ENCODE peak calls at places on chromosomes 11 and 22, in five cellular contexts. One of them, this sample, is unnamed.

GRCh38 chr11:1921576-1922141 is 2.2 kb downstream of the TNNT3 start:
- DNase-seq in HFF-Myc: no peak
- DNase-seq in tibial nerve: no peak
- DNase-seq in GM23338: no peak
- DNase-seq in pancreas: no peak
- DNase-seq in this sample: no peak

GRCh38 chr11:1280116-1281035 is 29.1 kb downstream of the TOLLIP start:
- DNase-seq in tibial nerve: no peak
- DNase-seq in pancreas: no peak
- DNase-seq in GM23338: no peak
- DNase-seq in HFF-Myc: no peak
- DNase-seq in this sample: no peak

GRCh38 chr11:117187007-117187406 is 8.5 kb downstream of the SIDT2 start:
- DNase-seq in tibial nerve: peak
- DNase-seq in HFF-Myc: no peak
- DNase-seq in GM23338: no peak
- DNase-seq in pancreas: peak
- DNase-seq in this sample: no peak

GRCh38 chr22:46287873-46288751 is 8.6 kb upstream of the GTSE1 start:
- DNase-seq in pancreas: no peak
- DNase-seq in GM23338: no peak
- DNase-seq in HFF-Myc: no peak
- DNase-seq in tibial nerve: no peak
- DNase-seq in this sample: no peak

GRCh38 chr11:2293396-2294339 is 8.1 kb downstream of the C11orf21 start:
- DNase-seq in pancreas: peak
- DNase-seq in GM23338: peak
- DNase-seq in tibial nerve: no peak
- DNase-seq in HFF-Myc: no peak
- DNase-seq in this sample: no peak

GRCh38 chr11:34354782-34355181 is 3.0 kb downstream of the ABTB2 start:
- DNase-seq in tibial nerve: no peak
- DNase-seq in HFF-Myc: no peak
- DNase-seq in pancreas: no peak
- DNase-seq in GM23338: no peak
- DNase-seq in this sample: no peak

GRCh38 chr11:70655816-70656215 is 257.5 kb downstream of the CTTN start:
- DNase-seq in HFF-Myc: no peak
- DNase-seq in GM23338: no peak
- DNase-seq in pancreas: no peak
- DNase-seq in tibial nerve: no peak
- DNase-seq in this sample: no peak

GRCh38 chr11:134557571-134558257 is 145.7 kb upstream of the B3GAT1 start:
- DNase-seq in tibial nerve: no peak
- DNase-seq in pancreas: no peak
- DNase-seq in GM23338: no peak
- DNase-seq in HFF-Myc: no peak
- DNase-seq in this sample: no peak

GRCh38 chr11:20087118-20087521 is 73.2 kb downstream of the DBX1 start:
- DNase-seq in tibial nerve: no peak
- DNase-seq in GM23338: no peak
- DNase-seq in HFF-Myc: no peak
- DNase-seq in pancreas: no peak
- DNase-seq in this sample: no peak

GRCh38 chr11:121721961-121722360 is 269.2 kb upstream of the SORL1-AS1 start:
- DNase-seq in tibial nerve: no peak
- DNase-seq in HFF-Myc: no peak
- DNase-seq in pancreas: no peak
- DNase-seq in GM23338: no peak
- DNase-seq in this sample: no peak

GRCh38 chr22:38792833-38793232 is 1.1 kb downstream of the DNAL4 start:
- DNase-seq in HFF-Myc: no peak
- DNase-seq in GM23338: no peak
- DNase-seq in tibial nerve: no peak
- DNase-seq in pancreas: no peak
- DNase-seq in this sample: peak

GRCh38 chr11:84384637-84385227 is 1098.6 kb upstream of the CCDC90B start:
- DNase-seq in HFF-Myc: peak
- DNase-seq in GM23338: peak
- DNase-seq in pancreas: peak
- DNase-seq in tibial nerve: peak
- DNase-seq in this sample: peak

GRCh38 chr11:65764434-65764833 is 16.3 kb downstream of the AP5B1 start:
- DNase-seq in tibial nerve: no peak
- DNase-seq in GM23338: no peak
- DNase-seq in HFF-Myc: no peak
- DNase-seq in pancreas: no peak
- DNase-seq in this sample: no peak

GRCh38 chr22:46481386-46481785 is 56.0 kb downstream of the CELSR1 start:
- DNase-seq in tibial nerve: no peak
- DNase-seq in HFF-Myc: no peak
- DNase-seq in pancreas: no peak
- DNase-seq in GM23338: no peak
- DNase-seq in this sample: no peak

GRCh38 chr11:66293777-66294625 is 2.3 kb downstream of the TMEM151A start:
- DNase-seq in GM23338: no peak
- DNase-seq in HFF-Myc: no peak
- DNase-seq in tibial nerve: no peak
- DNase-seq in pancreas: no peak
- DNase-seq in this sample: no peak

GRCh38 chr11:57483570-57483934 is 23.2 kb downstream of the RTN4RL2 start:
- DNase-seq in HFF-Myc: no peak
- DNase-seq in pancreas: no peak
- DNase-seq in tibial nerve: no peak
- DNase-seq in GM23338: no peak
- DNase-seq in this sample: no peak

GRCh38 chr11:121700968-121701367 is 248.2 kb upstream of the SORL1-AS1 start:
- DNase-seq in GM23338: no peak
- DNase-seq in HFF-Myc: no peak
- DNase-seq in pancreas: no peak
- DNase-seq in tibial nerve: no peak
- DNase-seq in this sample: no peak

GRCh38 chr11:123033895-123034294 is 28.0 kb downstream of the HSPA8 start:
- DNase-seq in GM23338: peak
- DNase-seq in tibial nerve: no peak
- DNase-seq in HFF-Myc: no peak
- DNase-seq in pancreas: no peak
- DNase-seq in this sample: no peak
- TF ChIP-seq CTCF in GM23338: peak
- TF ChIP-seq CTCF in tibial nerve: no peak
- TF ChIP-seq CTCF in HFF-Myc: no peak
- TF ChIP-seq CTCF in pancreas: no peak
- TF ChIP-seq CTCF in this sample: no peak

GRCh38 chr22:17343766-17344165 is 25.5 kb upstream of the CECR2 start:
- DNase-seq in HFF-Myc: no peak
- DNase-seq in pancreas: no peak
- DNase-seq in GM23338: no peak
- DNase-seq in tibial nerve: no peak
- DNase-seq in this sample: no peak
- TF ChIP-seq CTCF in HFF-Myc: no peak
- TF ChIP-seq CTCF in pancreas: no peak
- TF ChIP-seq CTCF in GM23338: no peak
- TF ChIP-seq CTCF in tibial nerve: no peak
- TF ChIP-seq CTCF in this sample: no peak

GRCh38 chr11:129766858-129767604 is 48.6 kb upstream of the TMEM45B start:
- DNase-seq in pancreas: no peak
- DNase-seq in HFF-Myc: no peak
- DNase-seq in GM23338: peak
- DNase-seq in tibial nerve: no peak
- DNase-seq in this sample: peak
- TF ChIP-seq CTCF in pancreas: no peak
- TF ChIP-seq CTCF in HFF-Myc: peak
- TF ChIP-seq CTCF in GM23338: peak
- TF ChIP-seq CTCF in tibial nerve: no peak
- TF ChIP-seq CTCF in this sample: peak

GRCh38 chr11:111429066-111429506 is 50.0 kb upstream of the POU2AF1 start:
- DNase-seq in tibial nerve: peak
- DNase-seq in pancreas: peak
- DNase-seq in GM23338: peak
- DNase-seq in HFF-Myc: no peak
- DNase-seq in this sample: peak
- TF ChIP-seq CTCF in tibial nerve: peak
- TF ChIP-seq CTCF in pancreas: peak
- TF ChIP-seq CTCF in GM23338: peak
- TF ChIP-seq CTCF in HFF-Myc: peak
- TF ChIP-seq CTCF in this sample: peak

GRCh38 chr11:36724742-36725387 is 126.8 kb upstream of the RAG2 start:
- DNase-seq in tibial nerve: no peak
- DNase-seq in HFF-Myc: no peak
- DNase-seq in pancreas: no peak
- DNase-seq in GM23338: no peak
- DNase-seq in this sample: no peak

GRCh38 chr11:36713715-36714114 is 115.7 kb upstream of the RAG2 start:
- DNase-seq in HFF-Myc: no peak
- DNase-seq in GM23338: no peak
- DNase-seq in tibial nerve: no peak
- DNase-seq in pancreas: no peak
- DNase-seq in this sample: no peak

GRCh38 chr11:36718481-36718880 is 120.4 kb upstream of the RAG2 start:
- DNase-seq in tibial nerve: no peak
- DNase-seq in HFF-Myc: no peak
- DNase-seq in pancreas: no peak
- DNase-seq in GM23338: peak
- DNase-seq in this sample: no peak

DNA sequence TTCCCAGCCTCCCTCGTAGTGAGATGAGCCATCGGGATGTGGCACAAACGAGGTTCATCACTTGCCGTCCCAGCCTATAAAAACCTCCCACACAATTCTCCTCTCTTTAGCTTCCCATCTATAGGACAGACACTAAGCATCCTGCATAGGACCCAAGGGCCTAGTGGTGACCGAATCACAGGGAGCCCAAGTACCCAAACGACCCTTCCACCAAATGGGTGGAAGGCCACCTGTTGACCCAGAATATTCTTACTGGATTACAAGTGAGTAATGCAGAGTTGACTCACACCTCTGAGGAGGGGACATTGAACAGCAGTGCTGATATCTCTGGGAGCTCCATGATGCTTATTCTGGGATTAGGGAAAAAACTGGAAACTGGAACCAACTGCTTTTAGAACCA is 121.7 kb upstream of the RAG2 start:
- DNase-seq in tibial nerve: no peak
- DNase-seq in GM23338: no peak
- DNase-seq in HFF-Myc: no peak
- DNase-seq in pancreas: no peak
- DNase-seq in this sample: no peak
- TF ChIP-seq CTCF in tibial nerve: no peak
- TF ChIP-seq CTCF in GM23338: no peak
- TF ChIP-seq CTCF in HFF-Myc: no peak
- TF ChIP-seq CTCF in pancreas: no peak
- TF ChIP-seq CTCF in this sample: no peak

DNA sequence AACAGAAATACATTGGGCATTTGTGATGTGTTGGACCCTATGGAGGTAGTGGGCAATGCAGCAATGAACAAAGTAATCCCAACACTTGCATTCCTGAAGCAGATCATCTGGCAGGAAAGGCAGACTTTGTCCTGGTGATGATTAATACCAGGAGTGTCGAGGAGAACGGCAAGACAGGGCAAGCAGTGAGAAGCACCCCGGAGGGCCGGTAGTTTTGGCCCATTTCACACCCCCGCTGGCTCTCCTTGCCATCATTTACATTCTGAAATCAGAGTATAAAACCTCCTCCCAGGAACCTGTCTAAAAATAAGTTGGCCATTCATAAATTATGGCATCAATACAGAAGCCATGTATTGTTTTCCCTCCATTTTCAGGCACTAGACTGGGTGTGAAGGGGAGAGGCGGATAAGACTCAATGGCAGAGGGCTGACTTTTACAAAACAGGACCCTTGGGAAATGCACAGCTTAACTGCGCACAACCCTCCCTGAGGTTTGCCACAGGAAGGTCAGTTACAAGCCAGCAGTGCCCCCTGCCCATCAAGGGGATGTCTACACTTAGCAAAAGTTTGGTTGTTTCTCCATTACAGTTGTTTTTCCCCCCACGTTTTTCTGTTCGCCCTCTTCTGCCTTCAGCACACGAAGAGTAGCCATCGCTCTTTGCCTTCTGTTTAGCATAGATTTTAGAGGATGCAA is 55.6 kb downstream of the OPCML start:
- DNase-seq in GM23338: peak
- DNase-seq in pancreas: no peak
- DNase-seq in HFF-Myc: no peak
- DNase-seq in tibial nerve: no peak
- DNase-seq in this sample: no peak
- TF ChIP-seq CTCF in GM23338: peak
- TF ChIP-seq CTCF in pancreas: no peak
- TF ChIP-seq CTCF in HFF-Myc: no peak
- TF ChIP-seq CTCF in tibial nerve: no peak
- TF ChIP-seq CTCF in this sample: no peak

GRCh38 chr22:22397292-22397870 is 111.2 kb downstream of the ZNF280B start:
- DNase-seq in tibial nerve: peak
- DNase-seq in GM23338: peak
- DNase-seq in pancreas: peak
- DNase-seq in HFF-Myc: no peak
- DNase-seq in this sample: peak
- TF ChIP-seq CTCF in tibial nerve: peak
- TF ChIP-seq CTCF in GM23338: peak
- TF ChIP-seq CTCF in pancreas: no peak
- TF ChIP-seq CTCF in HFF-Myc: no peak
- TF ChIP-seq CTCF in this sample: no peak

This sample was measured in MCF 10A.